ENCODE peak calls at places on chromosomes 13 and 19, in eight cellular contexts. E is BJ, N is RWPE1, W is brain microvascular endothelial cell, R is A549, G is mesothelial cell of epicardium, Y is cardiac muscle cell, C is upper lobe of right lung. D is an unnamed sample.

GRCh38 chr13:30334663-30335386 is 27.5 kb upstream of the KATNAL1 start:
- DNase-seq in W (no peak), C (no peak), R (peak; percentile 25), N (no peak), Y (peak; percentile 45), E (no peak), G (no peak), D (no peak)

GRCh38 chr19:38202504-38202903 is 21.5 kb downstream of the DPF1 start:
- DNase-seq in R (no peak), N (no peak), W (no peak), Y (no peak), E (no peak), C (no peak), G (no peak), D (no peak)

GRCh38 chr13:110447801-110448200 is 113.7 kb downstream of the RAB20 start:
- DNase-seq in G (no peak), Y (no peak), C (no peak), N (no peak), R (no peak), W (no peak), E (no peak), D (no peak)

GRCh38 chr13:111065698-111066097 is 49.4 kb upstream of the ARHGEF7 start:
- DNase-seq in E (no peak), N (no peak), R (no peak), G (no peak), Y (no peak), W (no peak), C (peak; percentile 87), D (no peak)

GRCh38 chr13:111912991-111913781 is 153.8 kb upstream of the SOX1 start:
- DNase-seq in Y (no peak), R (no peak), E (no peak), W (no peak), G (no peak), N (no peak), C (peak; percentile 51), D (no peak)

GRCh38 chr13:45362939-45363338 is 22.0 kb upstream of the TPT1 start:
- DNase-seq in G (no peak), Y (no peak), R (no peak), E (no peak), W (no peak), C (no peak), N (no peak), D (no peak)

GRCh38 chr13:99959127-99959529 is 12.4 kb downstream of the ZIC5 start:
- DNase-seq in N (no peak), E (no peak), W (no peak), Y (no peak), C (no peak), R (no peak), G (no peak), D (no peak)

GRCh38 chr13:99086149-99086868 is 108.4 kb upstream of the DOCK9 start:
- DNase-seq in G (peak; percentile 49), N (peak; percentile 64), E (no peak), C (peak; percentile 83), Y (peak; percentile 58), W (peak; percentile 32), R (peak; percentile 42), D (no peak)

GRCh38 chr19:29887498-29887897 is 54.5 kb upstream of the URI1 start:
- DNase-seq in W (no peak), N (no peak), E (no peak), C (no peak), Y (peak; percentile 39), R (no peak), G (no peak), D (peak; percentile 27)

GRCh38 chr13:51230473-51231105 is 8.4 kb downstream of the FAM124A start:
- DNase-seq in C (no peak), W (peak; percentile 7), G (no peak), R (no peak), E (no peak), Y (peak; percentile 89), N (no peak), D (no peak)

GRCh38 chr19:55418185-55418584 is 10.6 kb upstream of the UBE2S start:
- DNase-seq in Y (peak; percentile 88), R (peak; percentile 91), E (peak; percentile 37), N (peak; percentile 71), G (peak; percentile 38), C (no peak), W (peak; percentile 80), D (no peak)

GRCh38 chr13:44402902-44403719 is 29.5 kb downstream of the SERP2 start:
- DNase-seq in N (no peak), G (no peak), Y (no peak), E (no peak), W (no peak), R (no peak), C (no peak), D (no peak)

GRCh38 chr13:32734511-32734910 is 148.3 kb downstream of the PDS5B start:
- DNase-seq in G (no peak), R (no peak), E (no peak), N (peak; percentile 52), C (no peak), W (peak; percentile 90), Y (peak; percentile 53), D (no peak)

GRCh38 chr19:43560687-43561086 is 14.6 kb downstream of the XRCC1 start:
- DNase-seq in G (no peak), W (peak; percentile 49), R (peak; percentile 62), N (no peak), Y (no peak), C (no peak), E (no peak), D (peak; percentile 43)

GRCh38 chr19:43562698-43563241 is 12.6 kb downstream of the XRCC1 start:
- DNase-seq in W (peak; percentile 75), C (peak; percentile 89), Y (peak; percentile 88), G (no peak), N (no peak), R (no peak), E (peak; percentile 26), D (peak; percentile 86)

GRCh38 chr19:43563816-43564215 is 11.5 kb downstream of the XRCC1 start:
- DNase-seq in C (no peak), Y (no peak), R (no peak), E (no peak), G (no peak), W (no peak), N (no peak), D (no peak)

GRCh38 chr19:43561144-43561970 is 14.0 kb downstream of the XRCC1 start:
- DNase-seq in Y (no peak), R (no peak), G (no peak), C (no peak), E (no peak), W (no peak), N (no peak), D (peak; percentile 18)

GRCh38 chr19:43562211-43562697 is 13.1 kb downstream of the XRCC1 start:
- DNase-seq in W (no peak), G (no peak), N (no peak), R (no peak), Y (no peak), C (no peak), E (no peak), D (peak; percentile 32)
- TF ChIP-seq CTCF in W (no peak), G (no peak), N (no peak), R (no peak), Y (no peak), C (no peak), E (no peak), D (no peak)

DNA sequence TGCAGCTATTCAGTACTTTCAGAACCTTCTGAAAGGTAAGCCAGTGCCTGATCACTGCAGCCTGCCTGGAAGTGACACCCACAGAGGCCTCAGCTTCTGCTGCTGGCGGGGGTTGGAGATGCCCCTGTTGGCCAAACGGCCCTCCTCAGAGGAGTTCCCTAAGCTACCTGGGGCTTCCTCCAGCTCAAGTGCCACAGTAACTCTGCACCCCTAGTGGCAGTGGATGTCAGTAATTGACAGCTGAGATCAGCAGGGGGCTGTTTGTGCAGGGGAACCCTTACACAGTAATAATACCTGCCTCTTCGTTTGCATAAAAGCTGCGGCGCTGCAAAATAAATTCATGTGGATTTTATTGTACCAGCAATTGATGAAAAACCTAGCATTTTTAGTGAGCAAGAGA is 28.9 kb downstream of the TDRD12 start:
- DNase-seq in E (no peak), G (no peak), N (no peak), C (no peak), R (peak; percentile 51), W (no peak), Y (no peak), D (no peak)
- TF ChIP-seq CTCF in E (no peak), G (no peak), N (no peak), C (peak; percentile 9), R (peak; percentile 29), W (peak; percentile 45), Y (peak; percentile 2), D (peak; percentile 14)

GRCh38 chr13:35882722-35883497 is 248.3 kb downstream of the DCLK1 start:
- DNase-seq in Y (no peak), C (no peak), N (no peak), E (no peak), R (no peak), W (peak; percentile 45), G (no peak), D (no peak)

GRCh38 chr13:35876601-35877000 is 254.6 kb downstream of the DCLK1 start:
- DNase-seq in N (no peak), E (no peak), R (no peak), G (no peak), C (no peak), W (no peak), Y (no peak), D (no peak)

GRCh38 chr13:35881360-35881759 is 249.8 kb downstream of the DCLK1 start:
- DNase-seq in W (no peak), R (no peak), N (no peak), G (no peak), Y (peak; percentile 43), C (no peak), E (no peak), D (no peak)

GRCh38 chr13:35874704-35875103 is 256.5 kb downstream of the DCLK1 start:
- DNase-seq in C (no peak), E (no peak), W (no peak), Y (no peak), N (no peak), G (no peak), R (no peak), D (no peak)

GRCh38 chr13:35879111-35879510 is 252.1 kb downstream of the DCLK1 start:
- DNase-seq in N (no peak), C (no peak), G (no peak), R (no peak), E (no peak), Y (no peak), W (no peak), D (no peak)
- TF ChIP-seq CTCF in N (no peak), C (no peak), G (no peak), R (no peak), E (no peak), Y (no peak), W (no peak), D (no peak)

GRCh38 chr19:28012361-28012760 is 1200.6 kb downstream of the UQCRFS1 start:
- DNase-seq in N (no peak), C (no peak), R (no peak), W (no peak), G (no peak), Y (no peak), E (no peak), D (no peak)
- TF ChIP-seq CTCF in N (no peak), C (no peak), R (no peak), W (no peak), G (no peak), Y (no peak), E (no peak), D (no peak)

DNA sequence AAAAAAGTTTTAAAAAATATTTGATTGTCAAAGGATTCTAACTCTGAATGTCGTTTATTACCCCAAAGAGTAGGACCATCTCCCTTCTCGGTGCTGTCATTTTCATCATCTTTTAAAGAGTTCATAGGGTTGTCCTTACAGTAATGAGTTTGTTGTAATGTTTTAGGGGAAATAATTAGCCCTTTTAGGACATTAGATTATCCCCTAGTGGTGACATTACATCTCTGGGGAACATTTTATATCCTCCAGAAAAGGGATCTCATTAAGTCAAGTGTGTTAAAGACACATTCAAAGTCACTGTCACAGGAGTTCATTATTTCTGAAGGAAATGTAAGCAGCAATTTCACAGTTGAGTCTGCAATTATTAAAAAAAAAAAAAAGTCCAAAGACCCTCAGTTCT is 99.3 kb upstream of the GJB6 start:
- DNase-seq in N (no peak), C (no peak), W (no peak), G (no peak), R (no peak), E (no peak), Y (no peak), D (no peak)
- TF ChIP-seq CTCF in N (no peak), C (no peak), W (peak; percentile 4), G (no peak), R (no peak), E (no peak), Y (no peak), D (peak; percentile 12)